ENCODE peak calls at places on chromosomes 5 and 9, in six cellular contexts. M is GM12878, O is PC-3, N is fibroblast of lung, E is keratinocyte, F is H9. B is an unnamed sample.

GRCh38 chr9:109422641-109423040 is 75.5 kb downstream of the PTPN3 start:
- DNase-seq in M (peak), O (no peak), N (no peak), E (no peak), F (no peak), B (no peak)

GRCh38 chr9:14710804-14711203 is 11.7 kb downstream of the CER1 start:
- DNase-seq in M (no peak), O (peak), N (peak), E (peak), F (no peak), B (peak)

GRCh38 chr9:134323741-134324358 is 2.4 kb upstream of the RXRA start:
- DNase-seq in M (no peak), O (no peak), N (peak), E (peak), F (no peak), B (peak)

GRCh38 chr5:154302181-154302580 is 111.6 kb downstream of the GALNT10 start:
- DNase-seq in M (no peak), O (no peak), N (peak), E (no peak), F (no peak), B (peak)

GRCh38 chr9:105708405-105708804 is 14.1 kb downstream of the TMEM38B start:
- DNase-seq in M (no peak), O (no peak), N (no peak), E (no peak), F (no peak), B (no peak)

GRCh38 chr5:109917154-109917546 is 227.4 kb downstream of the MAN2A1 start:
- DNase-seq in M (no peak), O (no peak), N (no peak), E (no peak), F (no peak), B (no peak)

GRCh38 chr9:135884328-135885035 is 22.9 kb downstream of the CAMSAP1 start:
- DNase-seq in M (no peak), O (peak), N (peak), E (no peak), F (no peak), B (peak)

GRCh38 chr9:97470076-97470475 is 31.4 kb upstream of the TMOD1 start:
- DNase-seq in M (no peak), O (peak), N (no peak), E (no peak), F (peak), B (no peak)

GRCh38 chr5:3837544-3837943 is 241.9 kb downstream of the IRX1 start:
- DNase-seq in M (no peak), O (no peak), N (no peak), E (no peak), F (no peak), B (no peak)

GRCh38 chr9:83623634-83623991 is 670 bp downstream of the IDNK start:
- DNase-seq in M (no peak), O (peak), N (no peak), E (no peak), F (no peak), B (no peak)

GRCh38 chr5:9567039-9567438 is 21.2 kb upstream of the SEMA5A start:
- DNase-seq in M (no peak), O (no peak), N (no peak), E (no peak), F (no peak), B (no peak)

GRCh38 chr9:98597372-98597771 is 111.4 kb downstream of the GABBR2 start:
- DNase-seq in M (no peak), O (no peak), N (peak), E (no peak), F (no peak), B (peak)

GRCh38 chr5:125914471-125914870 is 508.7 kb upstream of the GRAMD2B start:
- DNase-seq in M (no peak), O (peak), N (peak), E (no peak), F (no peak), B (peak)

GRCh38 chr5:132839426-132840301 is 9.2 kb upstream of the SHROOM1 start:
- DNase-seq in M (no peak), O (peak), N (peak), E (no peak), F (no peak), B (peak)

GRCh38 chr5:88889165-88890069 is 6.4 kb upstream of the MEF2C start:
- DNase-seq in M (no peak), O (peak), N (peak), E (no peak), F (peak), B (peak)

GRCh38 chr9:35070823-35071813 is 1.3 kb downstream of the VCP start:
- DNase-seq in M (no peak), O (peak), N (peak), E (no peak), F (no peak), B (peak)

GRCh38 chr5:172641359-172642045 is 439 bp downstream of the NEURL1B start:
- DNase-seq in M (no peak), O (no peak), N (no peak), E (no peak), F (no peak), B (no peak)

GRCh38 chr5:175735701-175736100 is 77.8 kb downstream of the HRH2 start:
- DNase-seq in M (no peak), O (no peak), N (no peak), E (no peak), F (no peak), B (no peak)

GRCh38 chr9:114805670-114806551 is at the start of gene TNFSF15:
- DNase-seq in M (peak), O (peak), N (peak), E (no peak), F (peak), B (peak)
- H3K4me2 ChIP-seq in M (peak), O (peak), N (no peak), E (peak), F (peak), B (no peak)

DNA sequence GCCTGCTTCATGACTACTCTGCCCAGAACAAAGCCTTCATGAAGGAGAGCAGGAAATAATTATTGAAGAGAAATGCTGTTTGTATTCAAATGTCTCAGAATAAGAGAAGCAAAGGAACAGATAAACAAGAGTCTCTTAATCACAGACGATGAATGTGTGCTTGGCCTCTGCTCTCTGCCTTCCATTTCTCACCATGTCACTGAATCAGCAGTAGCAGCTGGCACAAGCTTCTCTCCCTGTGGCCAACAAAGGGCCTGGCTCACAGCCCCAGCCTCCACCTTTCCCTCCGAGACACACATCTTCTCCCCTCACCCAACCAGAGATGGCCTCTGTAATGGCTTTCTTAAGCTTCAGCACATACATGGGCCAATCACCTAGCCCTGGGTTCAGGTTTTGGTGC is 128.1 kb upstream of the SLIT3 start:
- DNase-seq in M (no peak), O (no peak), N (peak), E (no peak), F (no peak), B (peak)
- H3K4me2 ChIP-seq in M (no peak), O (no peak), N (no peak), E (no peak), F (no peak), B (no peak)

DNA sequence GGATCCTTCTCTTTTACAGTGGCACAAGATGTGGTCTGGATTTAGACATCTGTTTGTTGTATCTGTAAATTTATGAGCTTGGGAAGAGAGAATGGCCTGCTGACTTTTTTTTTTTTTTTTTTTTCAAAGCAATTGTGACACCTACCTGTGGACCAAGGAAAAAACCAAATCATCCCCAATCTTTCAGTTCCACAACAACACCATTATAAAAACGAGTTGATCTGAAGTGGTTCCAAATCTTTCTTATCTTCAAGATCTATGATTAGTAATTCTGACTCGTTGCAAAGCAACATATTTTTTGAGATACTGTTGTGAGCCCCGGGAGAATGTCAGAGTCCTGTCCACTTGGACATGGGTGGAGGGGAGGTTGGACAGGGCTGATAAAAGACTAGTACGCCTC is 4.8 kb downstream of the IRX2 start:
- DNase-seq in M (no peak), O (peak), N (peak), E (no peak), F (no peak), B (peak)
- H3K4me2 ChIP-seq in M (no peak), O (no peak), N (no peak), E (peak), F (no peak), B (peak)

GRCh38 chr9:126219717-126220116 is 106.9 kb upstream of the MVB12B start:
- DNase-seq in M (no peak), O (no peak), N (no peak), E (no peak), F (peak), B (no peak)

GRCh38 chr9:126217797-126218196 is 108.8 kb upstream of the MVB12B start:
- DNase-seq in M (no peak), O (no peak), N (no peak), E (no peak), F (peak), B (no peak)

GRCh38 chr9:126217121-126217520 is 109.5 kb upstream of the MVB12B start:
- DNase-seq in M (no peak), O (no peak), N (no peak), E (no peak), F (no peak), B (no peak)

GRCh38 chr9:126219166-126219565 is 107.5 kb upstream of the MVB12B start:
- DNase-seq in M (no peak), O (no peak), N (no peak), E (no peak), F (no peak), B (no peak)

GRCh38 chr9:126218726-126219125 is 107.9 kb upstream of the MVB12B start:
- DNase-seq in M (no peak), O (no peak), N (no peak), E (no peak), F (peak), B (no peak)
- H3K4me2 ChIP-seq in M (no peak), O (no peak), N (no peak), E (no peak), F (no peak), B (no peak)

DNA sequence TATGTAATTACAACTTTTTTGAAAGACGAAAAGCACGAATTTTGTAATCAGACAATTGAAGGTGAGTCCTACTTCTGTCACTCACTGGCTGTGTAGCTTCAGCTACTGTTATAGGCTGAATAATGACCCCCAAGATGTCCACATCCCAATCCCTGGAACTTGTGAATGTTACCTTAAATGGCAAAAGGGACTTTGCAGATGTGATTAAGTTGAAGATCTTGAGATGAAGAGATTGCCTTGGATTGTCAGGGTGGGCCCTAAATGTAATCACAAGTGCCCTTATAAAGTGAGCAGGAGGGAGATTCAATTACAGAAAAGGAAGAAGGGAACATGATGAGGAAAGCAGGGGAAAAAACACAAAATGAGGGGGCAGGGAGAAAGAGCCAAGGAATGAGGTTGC is 326.2 kb upstream of the MSX2 start:
- DNase-seq in M (no peak), O (no peak), N (no peak), E (no peak), F (no peak), B (no peak)
- H3K4me2 ChIP-seq in M (no peak), O (no peak), N (no peak), E (no peak), F (no peak), B (no peak)

DNA sequence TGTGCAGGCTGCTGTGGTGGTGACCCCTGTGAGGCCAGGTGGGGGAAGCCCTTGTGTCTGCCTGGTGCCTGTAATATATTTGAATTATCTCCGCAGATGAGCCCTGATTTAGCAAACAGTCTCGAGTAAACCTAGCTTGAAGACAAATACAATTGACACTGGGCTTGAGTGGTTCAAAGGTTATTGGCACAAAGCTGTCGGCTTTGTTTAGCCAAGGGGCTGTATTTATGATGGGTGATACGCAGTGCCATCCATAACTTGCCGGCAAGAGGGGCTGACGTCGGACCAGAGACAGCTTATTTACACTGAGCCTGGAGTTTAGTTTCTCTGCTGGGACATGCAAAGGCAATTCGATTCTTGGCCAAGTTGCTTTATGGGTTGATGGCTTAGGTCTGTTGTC is 20.0 kb upstream of the PITX1 start:
- DNase-seq in M (no peak), O (no peak), N (no peak), E (no peak), F (no peak), B (no peak)
- H3K4me2 ChIP-seq in M (peak), O (no peak), N (no peak), E (no peak), F (no peak), B (no peak)

B was measured in astrocyte.